ENCODE peak calls at places on chromosomes 11 and 22, in five cellular contexts. Q, A, K, F and N are unnamed samples. For H3K36me3, the result is how much of the 10 kb centered on the place peaks cover.

GRCh38 chr11:58059011-58059358 is 28.2 kb downstream of the OR6Q1 start:
- DNase-seq in F (no peak), K (no peak), A (peak), Q (peak), N (no peak)

GRCh38 chr11:104918113-104918824 is 20.0 kb upstream of the CASP12 start:
- DNase-seq in Q (no peak), A (peak), K (peak), F (no peak), N (no peak)

GRCh38 chr22:20267441-20268288 is 453 bp downstream of the RTN4R start:
- DNase-seq in F (no peak), K (no peak), A (no peak), Q (no peak), N (no peak)

GRCh38 chr11:72328366-72329224 is 84.6 kb upstream of the PHOX2A start:
- DNase-seq in Q (no peak), F (no peak), K (no peak), A (peak), N (no peak)

GRCh38 chr22:42976534-42976933 is 38.4 kb downstream of the PACSIN2 start:
- DNase-seq in F (no peak), K (no peak), A (no peak), Q (no peak), N (no peak)

GRCh38 chr22:28977481-28977971 is 84.1 kb downstream of the C22orf31 start:
- DNase-seq in Q (no peak), F (no peak), A (peak), K (no peak), N (no peak)

GRCh38 chr11:120900642-120901041 is 123.3 kb upstream of the TBCEL start:
- DNase-seq in F (no peak), K (no peak), A (no peak), Q (no peak), N (no peak)

GRCh38 chr22:43173566-43173965 is 13.4 kb downstream of the TTLL12 start:
- DNase-seq in A (no peak), Q (no peak), F (no peak), K (no peak), N (no peak)

GRCh38 chr11:75565221-75565814 is 3.3 kb downstream of the SERPINH1 start:
- DNase-seq in A (peak), K (no peak), F (no peak), Q (peak), N (no peak)

GRCh38 chr22:38733329-38734202 is 22.2 kb downstream of the SUN2 start:
- DNase-seq in F (no peak), Q (no peak), K (no peak), A (peak), N (no peak)

GRCh38 chr11:3165916-3166267 is 782 bp upstream of the OSBPL5 start:
- DNase-seq in K (no peak), A (no peak), Q (no peak), F (no peak), N (no peak)

GRCh38 chr11:134407923-134408322 is 4.1 kb downstream of the B3GAT1 start:
- DNase-seq in F (no peak), K (no peak), Q (no peak), A (no peak), N (no peak)

GRCh38 chr11:33835143-33835878 is 56.6 kb downstream of the LMO2 start:
- DNase-seq in Q (no peak), A (peak), F (no peak), K (no peak), N (no peak)

GRCh38 chr22:32309585-32310251 is 47.9 kb upstream of the RFPL3 start:
- DNase-seq in Q (no peak), F (no peak), A (no peak), K (no peak), N (no peak)

GRCh38 chr11:129277216-129277838 is 85.2 kb upstream of the ARHGAP32 start:
- DNase-seq in Q (no peak), A (no peak), K (no peak), F (no peak), N (no peak)

GRCh38 chr11:131928992-131929391 is 558.6 kb downstream of the NTM start:
- DNase-seq in A (no peak), K (no peak), F (no peak), Q (no peak), N (no peak)

GRCh38 chr11:112903310-112903709 is 57.9 kb upstream of the NCAM1 start:
- DNase-seq in A (no peak), K (no peak), F (no peak), Q (no peak), N (no peak)

GRCh38 chr11:77617892-77618291 is 19.7 kb downstream of the CLNS1A start:
- DNase-seq in A (no peak), K (no peak), Q (no peak), F (no peak), N (no peak)

GRCh38 chr11:134976540-134976939 is 564.5 kb upstream of the B3GAT1 start:
- DNase-seq in F (no peak), Q (no peak), A (no peak), K (no peak), N (no peak)

GRCh38 chr11:119447664-119448242 is 24.8 kb upstream of the THY1 start:
- DNase-seq in K (no peak), F (no peak), A (no peak), Q (no peak), N (peak)

GRCh38 chr11:33912405-33913361 is 20.8 kb upstream of the LMO2 start:
- DNase-seq in F (no peak), A (peak), Q (no peak), K (no peak), N (no peak)

GRCh38 chr22:18085188-18085587 is 7.4 kb downstream of the PEX26 start:
- DNase-seq in A (peak), K (no peak), Q (no peak), F (no peak), N (no peak)

GRCh38 chr22:25375683-25376082 is 156.2 kb downstream of the CRYBB2 start:
- DNase-seq in Q (no peak), F (no peak), A (no peak), K (no peak), N (no peak)

GRCh38 chr11:75421035-75421602 is 11.9 kb downstream of the KLHL35 start:
- DNase-seq in F (no peak), K (no peak), A (no peak), Q (no peak), N (no peak)

GRCh38 chr11:9838961-9839360 is 175.1 kb downstream of the SWAP70 start:
- DNase-seq in F (no peak), Q (no peak), A (no peak), K (no peak), N (no peak)

GRCh38 chr11:58027341-58027740 is 3.4 kb upstream of the OR6Q1 start:
- DNase-seq in A (peak), Q (no peak), K (no peak), F (no peak), N (no peak)

GRCh38 chr11:14503023-14503422 is 3.4 kb upstream of the COPB1 start:
- DNase-seq in F (no peak), Q (no peak), K (no peak), A (peak), N (no peak)

GRCh38 chr11:111911563-111912401 is at the start of gene CRYAB:
- DNase-seq in F (peak), K (no peak), Q (peak), A (peak), N (peak)

GRCh38 chr22:25134451-25134850 is 65.2 kb upstream of the CRYBB3 start:
- DNase-seq in K (no peak), F (no peak), A (no peak), Q (no peak), N (no peak)

GRCh38 chr11:19359425-19360000 is 118.8 kb upstream of the E2F8 start:
- DNase-seq in Q (no peak), A (peak), F (no peak), K (no peak), N (no peak)

GRCh38 chr11:117976445-117976844 is 9.7 kb upstream of the IL10RA start:
- DNase-seq in A (no peak), Q (no peak), K (no peak), F (no peak), N (no peak)

GRCh38 chr11:86099727-86100320 is 30.9 kb upstream of the PICALM start:
- DNase-seq in A (no peak), Q (no peak), F (no peak), K (no peak), N (no peak)

GRCh38 chr11:124754309-124754708 is 2.3 kb upstream of the VSIG2 start:
- DNase-seq in A (peak), F (no peak), K (no peak), Q (no peak), N (no peak)

GRCh38 chr11:65366340-65366773 is 11.8 kb downstream of the TIGD3 start:
- DNase-seq in Q (no peak), A (peak), F (no peak), K (peak), N (no peak)

GRCh38 chr11:57643802-57644201 is 5.9 kb downstream of the YPEL4 start:
- DNase-seq in F (no peak), Q (no peak), A (no peak), K (no peak), N (no peak)

GRCh38 chr11:92322225-92322624 is 97.6 kb downstream of the FAT3 start:
- DNase-seq in A (peak), F (no peak), Q (peak), K (no peak), N (no peak)

GRCh38 chr11:69377029-69377952 is 83.3 kb downstream of the MYEOV start:
- DNase-seq in F (no peak), A (no peak), Q (peak), K (no peak), N (peak)

GRCh38 chr22:22830193-22830592 is 57.4 kb upstream of the IGLL5 start:
- DNase-seq in K (no peak), A (no peak), F (no peak), Q (no peak), N (no peak)

GRCh38 chr11:73556966-73557365 is 40.9 kb downstream of the FAM168A start:
- DNase-seq in Q (no peak), K (no peak), F (no peak), A (no peak), N (no peak)
- H3K36me3 ChIP-seq in Q (under half), K (under half), F (under half), A (under half), N (under half)

DNA sequence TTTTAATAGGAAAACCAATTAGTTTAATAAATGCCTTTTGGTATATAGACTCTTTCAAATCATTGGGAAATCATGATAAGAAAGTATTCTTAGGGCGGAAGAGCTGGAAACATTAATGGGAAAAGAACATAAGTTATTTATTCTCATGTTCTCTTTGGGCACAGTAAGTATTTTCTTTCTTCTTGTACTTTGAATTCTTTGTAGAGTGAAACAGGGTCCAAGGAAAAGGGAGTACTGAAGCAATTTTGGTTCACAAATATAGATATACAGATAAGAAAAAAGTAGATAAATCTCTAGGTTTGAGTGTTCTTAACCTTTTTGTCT is 123.2 kb downstream of the MICAL2 start:
- DNase-seq in K (no peak), A (no peak), Q (no peak), F (no peak), N (no peak)
- H3K36me3 ChIP-seq in K (under half), A (under half), Q (under half), F (under half), N (half or more)

GRCh38 chr11:115745545-115746265 is 241.5 kb upstream of the CADM1 start:
- DNase-seq in K (no peak), F (no peak), A (no peak), Q (no peak), N (no peak)
- H3K36me3 ChIP-seq in K (under half), F (under half), A (under half), Q (under half), N (under half)

GRCh38 chr11:1038921-1039320 is 2.4 kb upstream of the MUC6 start:
- DNase-seq in F (no peak), K (no peak), A (no peak), Q (no peak), N (no peak)

GRCh38 chr11:1036931-1037330 is 413 bp upstream of the MUC6 start:
- DNase-seq in K (no peak), A (no peak), F (no peak), Q (no peak), N (no peak)

GRCh38 chr11:1036303-1036923 is at the start of gene MUC6:
- DNase-seq in A (no peak), F (no peak), Q (no peak), K (no peak), N (no peak)

GRCh38 chr11:1038361-1038760 is 1.8 kb upstream of the MUC6 start:
- DNase-seq in K (no peak), Q (no peak), F (no peak), A (no peak), N (no peak)

GRCh38 chr11:1037506-1038055 is 1.1 kb upstream of the MUC6 start:
- DNase-seq in F (no peak), K (no peak), A (no peak), Q (no peak), N (no peak)
- H3K36me3 ChIP-seq in F (under half), K (under half), A (under half), Q (under half), N (under half)